ENCODE peak calls at places on chromosomes 3 and 15, in eight cellular contexts. K is SK-N-SH, Z is neural progenitor cell, X is HCT116, V is PC-3, N is GM23338, M is OCI-LY7, U is GM23248. J is an unnamed sample.
A peak's percentile ranks its signal among the peaks of the same experiment; 100 is the strongest.

GRCh38 chr3:143277531-143277930 is 158.0 kb downstream of the CHST2 start:
- DNase-seq in K (no peak), Z (no peak), X (no peak), V (no peak), N (no peak), M (no peak), U (no peak), J (no peak)

GRCh38 chr3:177744873-177745646 is 547.8 kb upstream of the TBL1XR1 start:
- DNase-seq in K (no peak), Z (no peak), X (no peak), V (peak; percentile 21), N (no peak), M (no peak), U (peak; percentile 12), J (no peak)

GRCh38 chr3:127711021-127711420 is 38.3 kb downstream of the ABTB1 start:
- DNase-seq in K (no peak), Z (no peak), X (no peak), V (no peak), N (no peak), M (no peak), U (no peak), J (no peak)

GRCh38 chr15:42582569-42583235 is 7.3 kb downstream of the STARD9 start:
- DNase-seq in K (peak; percentile 28), Z (no peak), X (no peak), V (no peak), N (no peak), M (no peak), U (no peak), J (no peak)

GRCh38 chr3:179743913-179744312 is 91.1 kb downstream of the USP13 start:
- DNase-seq in K (no peak), Z (no peak), X (no peak), V (no peak), N (no peak), M (no peak), U (no peak), J (no peak)

GRCh38 chr3:170089862-170090600 is 52.2 kb downstream of the GPR160 start:
- DNase-seq in K (no peak), Z (no peak), X (no peak), V (no peak), N (no peak), M (no peak), U (no peak), J (no peak)

GRCh38 chr15:56038015-56038414 is 44.6 kb upstream of the NEDD4 start:
- DNase-seq in K (no peak), Z (no peak), X (no peak), V (no peak), N (no peak), M (peak; percentile 12), U (peak; percentile 70), J (no peak)

GRCh38 chr15:92578096-92578835 is 77.3 kb downstream of the FAM174B start:
- DNase-seq in K (no peak), Z (no peak), X (no peak), V (no peak), N (no peak), M (no peak), U (no peak), J (no peak)

GRCh38 chr3:111852540-111852939 is 6.5 kb upstream of the PHLDB2 start:
- DNase-seq in K (peak; percentile 27), Z (no peak), X (no peak), V (no peak), N (no peak), M (no peak), U (no peak), J (no peak)

GRCh38 chr3:13850161-13850945 is 29.5 kb downstream of the WNT7A start:
- DNase-seq in K (no peak), Z (peak; percentile 18), X (peak; percentile 77), V (peak; percentile 98), N (peak; percentile 53), M (no peak), U (peak; percentile 26), J (no peak)

GRCh38 chr15:75680007-75680789 is 32.5 kb downstream of the CSPG4 start:
- DNase-seq in K (no peak), Z (peak; percentile 54), X (no peak), V (no peak), N (peak; percentile 60), M (no peak), U (no peak), J (no peak)

GRCh38 chr15:36432162-36432561 is 147.3 kb upstream of the CDIN1 start:
- DNase-seq in K (no peak), Z (no peak), X (no peak), V (peak; percentile 90), N (no peak), M (no peak), U (peak; percentile 74), J (no peak)

GRCh38 chr3:52070724-52071621 is 14.6 kb upstream of the DUSP7 start:
- DNase-seq in K (peak; percentile 50), Z (no peak), X (no peak), V (no peak), N (no peak), M (no peak), U (no peak), J (no peak)

GRCh38 chr3:117524890-117525289 is 815.3 kb downstream of the TUSC7 start:
- DNase-seq in K (no peak), Z (no peak), X (no peak), V (no peak), N (no peak), M (no peak), U (peak; percentile 72), J (no peak)

GRCh38 chr3:117523407-117523806 is 813.8 kb downstream of the TUSC7 start:
- DNase-seq in K (no peak), Z (no peak), X (no peak), V (no peak), N (peak; percentile 24), M (no peak), U (no peak), J (no peak)

GRCh38 chr3:117528688-117529087 is 819.1 kb downstream of the TUSC7 start:
- DNase-seq in K (no peak), Z (no peak), X (no peak), V (no peak), N (no peak), M (no peak), U (no peak), J (no peak)

GRCh38 chr3:117527346-117527745 is 817.8 kb downstream of the TUSC7 start:
- DNase-seq in K (no peak), Z (no peak), X (no peak), V (no peak), N (no peak), M (no peak), U (no peak), J (no peak)

GRCh38 chr3:117526485-117527079 is 817.0 kb downstream of the TUSC7 start:
- DNase-seq in K (no peak), Z (peak; percentile 18), X (peak; percentile 2), V (peak; percentile 17), N (peak; percentile 47), M (peak; percentile 22), U (peak; percentile 57), J (peak; percentile 49)
- TF ChIP-seq EZH2phosphoT487 in K (no peak), Z (no peak), X (no peak), V (no peak), N (no peak), M (no peak), U (no peak), J (no peak)

DNA sequence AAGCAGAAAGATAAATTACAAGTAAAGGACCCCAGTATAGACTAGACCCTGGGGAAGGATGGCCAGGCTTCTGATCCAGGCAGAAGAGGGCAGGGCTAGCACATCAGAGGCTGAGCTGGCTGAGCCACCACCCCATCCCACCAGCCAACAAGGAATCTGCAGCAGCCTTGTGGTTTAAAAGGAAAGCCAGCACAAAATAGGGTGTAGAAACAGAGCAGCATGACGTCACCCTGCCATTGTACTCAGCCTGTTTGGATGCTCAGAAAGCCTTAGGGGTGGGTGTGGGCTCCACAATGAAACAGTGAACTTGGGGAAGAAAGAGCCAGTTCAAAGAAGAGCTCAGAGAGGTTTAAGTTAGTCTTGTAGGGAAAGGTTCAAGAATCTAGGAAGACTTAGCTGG is 28.2 kb downstream of the DUOX1 start:
- DNase-seq in K (no peak), Z (peak; percentile 52), X (no peak), V (peak; percentile 74), N (peak; percentile 34), M (no peak), U (peak; percentile 97), J (no peak)
- TF ChIP-seq EZH2phosphoT487 in K (no peak), Z (no peak), X (no peak), V (no peak), N (no peak), M (no peak), U (no peak), J (no peak)

GRCh38 chr15:51828621-51829359 is 663 bp upstream of the TMOD3 start:
- DNase-seq in K (no peak), Z (no peak), X (no peak), V (peak; percentile 88), N (no peak), M (no peak), U (no peak), J (no peak)

GRCh38 chr15:51825701-51826100 is 3.8 kb upstream of the TMOD3 start:
- DNase-seq in K (no peak), Z (no peak), X (no peak), V (peak; percentile 62), N (no peak), M (no peak), U (no peak), J (no peak)

GRCh38 chr15:51829360-51830278 is at the start of gene TMOD3:
- DNase-seq in K (peak; percentile 95), Z (peak; percentile 96), X (peak; percentile 78), V (peak; percentile 88), N (peak; percentile 96), M (peak; percentile 93), U (peak; percentile 90), J (peak; percentile 92)

GRCh38 chr15:51833782-51834181 is 4.3 kb downstream of the TMOD3 start:
- DNase-seq in K (no peak), Z (no peak), X (no peak), V (peak; percentile 42), N (no peak), M (no peak), U (no peak), J (no peak)

GRCh38 chr15:51830279-51830806 is 890 bp downstream of the TMOD3 start:
- DNase-seq in K (no peak), Z (no peak), X (no peak), V (peak; percentile 36), N (peak; percentile 80), M (peak; percentile 48), U (no peak), J (peak; percentile 27)
- TF ChIP-seq EZH2phosphoT487 in K (no peak), Z (no peak), X (no peak), V (no peak), N (no peak), M (no peak), U (no peak), J (no peak)

GRCh38 chr15:81331600-81331999 is 7.7 kb upstream of the STARD5 start:
- DNase-seq in K (no peak), Z (no peak), X (no peak), V (no peak), N (no peak), M (no peak), U (no peak), J (no peak)

GRCh38 chr15:81334768-81335447 is 11.0 kb upstream of the STARD5 start:
- DNase-seq in K (no peak), Z (no peak), X (no peak), V (no peak), N (no peak), M (no peak), U (no peak), J (no peak)

GRCh38 chr15:81335631-81336030 is 11.7 kb upstream of the STARD5 start:
- DNase-seq in K (no peak), Z (no peak), X (no peak), V (no peak), N (no peak), M (no peak), U (no peak), J (no peak)

GRCh38 chr15:81332326-81332725 is 8.4 kb upstream of the STARD5 start:
- DNase-seq in K (no peak), Z (no peak), X (no peak), V (no peak), N (no peak), M (no peak), U (no peak), J (no peak)

GRCh38 chr15:81333363-81333762 is 9.4 kb upstream of the STARD5 start:
- DNase-seq in K (no peak), Z (no peak), X (no peak), V (no peak), N (no peak), M (no peak), U (no peak), J (no peak)
- TF ChIP-seq EZH2phosphoT487 in K (no peak), Z (no peak), X (no peak), V (no peak), N (no peak), M (no peak), U (no peak), J (no peak)